ENCODE peak calls at places on chromosome 19, in eight cellular contexts. E, R, M, H, U, O, G and C are unnamed samples.

GRCh38 chr19:19477705-19478383 is 37.5 kb downstream of the TSSK6 start:
- DNase-seq in H (no peak), E (no peak), M (no peak), O (no peak), R (no peak), U (no peak), G (no peak), C (peak)

GRCh38 chr19:6735181-6735891 is 2.0 kb downstream of the GPR108 start:
- DNase-seq in O (no peak), E (no peak), M (no peak), R (no peak), H (no peak), U (no peak), G (no peak), C (no peak)

GRCh38 chr19:33724021-33724722 is 72.5 kb upstream of the KCTD15 start:
- DNase-seq in R (no peak), U (no peak), E (peak), O (no peak), H (no peak), M (no peak), G (no peak), C (no peak)

GRCh38 chr19:46296722-46297431 is at the start of gene HIF3A:
- DNase-seq in M (no peak), O (no peak), U (peak), H (no peak), R (no peak), G (peak), E (no peak), C (no peak)

GRCh38 chr19:39765091-39766076 is 13.3 kb upstream of the LEUTX start:
- DNase-seq in O (no peak), G (no peak), E (no peak), R (peak), H (peak), U (peak), M (peak), C (peak)

GRCh38 chr19:16476401-16476800 is 4.6 kb upstream of the EPS15L1 start:
- DNase-seq in R (no peak), O (no peak), M (no peak), H (no peak), U (no peak), E (no peak), G (no peak), C (no peak)

GRCh38 chr19:52600639-52601024 is 30.5 kb downstream of the ZNF701 start:
- DNase-seq in M (no peak), E (no peak), U (no peak), G (no peak), R (no peak), H (no peak), O (no peak), C (no peak)

GRCh38 chr19:33745297-33745696 is 51.4 kb upstream of the KCTD15 start:
- DNase-seq in O (no peak), H (no peak), U (no peak), R (no peak), G (no peak), E (no peak), M (no peak), C (no peak)